ENCODE peak calls at places on chromosomes 13 and 19, in nine cellular contexts. N, Z, H, C, A, O, B, W and M are unnamed samples.

GRCh38 chr13:94711561-94712286 is 621 bp downstream of the SOX21 start:
- DNase-seq in N (peak; percentile 59), Z (no peak), H (no peak), C (no peak), A (no peak), O (peak; percentile 89), B (no peak), W (peak; percentile 35), M (no peak)

GRCh38 chr13:99978781-99979452 is 2.7 kb upstream of the ZIC2 start:
- DNase-seq in N (peak; percentile 98), Z (peak; percentile 15), H (no peak), C (no peak), A (no peak), O (no peak), B (no peak), W (no peak), M (no peak)

GRCh38 chr19:18972301-18972831 is 31.3 kb upstream of the HOMER3 start:
- DNase-seq in N (no peak), Z (no peak), H (peak; percentile 31), C (no peak), A (no peak), O (no peak), B (no peak), W (no peak), M (peak; percentile 42)

GRCh38 chr19:8158411-8159074 is 9.2 kb upstream of the FBN3 start:
- DNase-seq in N (peak; percentile 94), Z (peak; percentile 49), H (peak; percentile 71), C (peak; percentile 45), A (peak; percentile 64), O (no peak), B (peak; percentile 40), W (peak; percentile 56), M (peak; percentile 66)

GRCh38 chr19:2462635-2463421 is 6.1 kb upstream of the LMNB2 start:
- DNase-seq in N (peak; percentile 100), Z (peak; percentile 89), H (peak; percentile 92), C (peak; percentile 15), A (no peak), O (peak; percentile 94), B (peak; percentile 66), W (no peak), M (peak; percentile 92)

GRCh38 chr19:54462713-54463530 is 656 bp downstream of the LENG9 start:
- DNase-seq in N (peak; percentile 87), Z (peak; percentile 54), H (peak; percentile 63), C (no peak), A (peak; percentile 76), O (no peak), B (no peak), W (peak; percentile 73), M (peak; percentile 57)

GRCh38 chr13:53781941-53782340 is 753.3 kb downstream of the OLFM4 start:
- DNase-seq in N (peak; percentile 46), Z (no peak), H (no peak), C (no peak), A (no peak), O (no peak), B (no peak), W (no peak), M (no peak)

GRCh38 chr13:98366959-98367358 is 189.9 kb upstream of the RNF113B start:
- DNase-seq in N (no peak), Z (no peak), H (no peak), C (no peak), A (no peak), O (no peak), B (no peak), W (no peak), M (no peak)

GRCh38 chr19:48332662-48333466 is 7.5 kb downstream of the EMP3 start:
- DNase-seq in N (peak; percentile 97), Z (peak; percentile 96), H (peak; percentile 88), C (peak; percentile 100), A (peak; percentile 97), O (peak; percentile 98), B (peak; percentile 100), W (peak; percentile 99), M (peak; percentile 96)

GRCh38 chr13:113545931-113546516 is 38.5 kb upstream of the TFDP1 start:
- DNase-seq in N (no peak), Z (no peak), H (peak; percentile 6), C (no peak), A (no peak), O (no peak), B (no peak), W (no peak), M (no peak)

GRCh38 chr13:102225892-102226291 is 176.0 kb downstream of the FGF14 start:
- DNase-seq in N (no peak), Z (no peak), H (no peak), C (no peak), A (no peak), O (no peak), B (no peak), W (no peak), M (no peak)

GRCh38 chr13:88736026-88736425 is 1064.9 kb downstream of the SLITRK5 start:
- DNase-seq in N (no peak), Z (no peak), H (no peak), C (no peak), A (no peak), O (no peak), B (no peak), W (no peak), M (no peak)

GRCh38 chr13:37173214-37173613 is 67.8 kb upstream of the CSNK1A1L start:
- DNase-seq in N (peak; percentile 60), Z (no peak), H (peak; percentile 56), C (no peak), A (no peak), O (no peak), B (no peak), W (no peak), M (no peak)

GRCh38 chr13:97261254-97262015 is 39.3 kb downstream of the MBNL2 start:
- DNase-seq in N (no peak), Z (no peak), H (no peak), C (no peak), A (peak; percentile 34), O (no peak), B (no peak), W (peak; percentile 53), M (no peak)

GRCh38 chr13:83940742-83941141 is 58.5 kb upstream of the SLITRK1 start:
- DNase-seq in N (no peak), Z (no peak), H (no peak), C (no peak), A (no peak), O (no peak), B (peak; percentile 53), W (no peak), M (no peak)

GRCh38 chr19:16319466-16319865 is 5.2 kb upstream of the KLF2 start:
- DNase-seq in N (no peak), Z (no peak), H (no peak), C (no peak), A (peak; percentile 46), O (no peak), B (no peak), W (peak; percentile 37), M (no peak)

GRCh38 chr13:112202966-112203365 is 136.0 kb downstream of the SOX1 start:
- DNase-seq in N (no peak), Z (no peak), H (no peak), C (no peak), A (no peak), O (no peak), B (no peak), W (no peak), M (no peak)

GRCh38 chr13:23074054-23074805 is 106.5 kb upstream of the SGCG start:
- DNase-seq in N (no peak), Z (no peak), H (no peak), C (no peak), A (no peak), O (no peak), B (no peak), W (no peak), M (no peak)

GRCh38 chr13:75788494-75788991 is 152.4 kb downstream of the LMO7 start:
- DNase-seq in N (no peak), Z (no peak), H (peak; percentile 46), C (no peak), A (no peak), O (no peak), B (no peak), W (no peak), M (peak; percentile 16)

GRCh38 chr19:5572556-5573286 is 5.0 kb upstream of the TINCR start:
- DNase-seq in N (no peak), Z (no peak), H (no peak), C (no peak), A (no peak), O (no peak), B (no peak), W (no peak), M (no peak)

GRCh38 chr13:113207890-113208423 is 512 bp downstream of the PCID2 start:
- DNase-seq in N (peak; percentile 70), Z (no peak), H (peak; percentile 68), C (no peak), A (no peak), O (no peak), B (no peak), W (peak; percentile 24), M (peak; percentile 47)

GRCh38 chr19:36436531-36436930 is 18.1 kb upstream of the ZFP82 start:
- DNase-seq in N (peak; percentile 22), Z (no peak), H (peak; percentile 20), C (no peak), A (no peak), O (no peak), B (peak; percentile 27), W (no peak), M (no peak)

GRCh38 chr19:47848871-47849473 is 10.1 kb upstream of the TPRX2 start:
- DNase-seq in N (peak; percentile 90), Z (no peak), H (no peak), C (no peak), A (no peak), O (no peak), B (no peak), W (peak; percentile 74), M (no peak)

GRCh38 chr19:19528721-19529490 is at the start of gene YJEFN3:
- DNase-seq in N (no peak), Z (no peak), H (no peak), C (no peak), A (no peak), O (no peak), B (no peak), W (no peak), M (peak; percentile 84)

GRCh38 chr19:18596752-18597157 is 8.2 kb downstream of the REX1BD start:
- DNase-seq in N (peak; percentile 63), Z (no peak), H (no peak), C (no peak), A (no peak), O (no peak), B (no peak), W (peak; percentile 42), M (no peak)

GRCh38 chr13:98293103-98293502 is 116.0 kb upstream of the RNF113B start:
- DNase-seq in N (no peak), Z (peak; percentile 39), H (no peak), C (no peak), A (no peak), O (no peak), B (no peak), W (no peak), M (no peak)

GRCh38 chr13:110495881-110496280 is 65.6 kb downstream of the RAB20 start:
- DNase-seq in N (no peak), Z (no peak), H (no peak), C (no peak), A (no peak), O (no peak), B (no peak), W (no peak), M (no peak)

GRCh38 chr13:42660367-42660965 is 86.5 kb downstream of the TNFSF11 start:
- DNase-seq in N (no peak), Z (no peak), H (no peak), C (no peak), A (no peak), O (no peak), B (no peak), W (no peak), M (no peak)